ENCODE peak calls at places on chromosomes 6 and 20, in four cellular contexts. H is astrocyte, I is SJSA1, F is NT2/D1. L is an unnamed sample.
A peak's percentile ranks its signal among the peaks of the same experiment; 100 is the strongest.

GRCh38 chr6:169453221-169453620 is 199.6 kb upstream of the THBS2 start:
- DNase-seq in I (no peak), H (no peak), F (no peak), L (peak; percentile 15)

GRCh38 chr6:136921521-136921935 is 573 bp upstream of the SLC35D3 start:
- DNase-seq in H (no peak), I (peak; percentile 19), F (no peak), L (no peak)

GRCh38 chr6:34273242-34273805 is 24.5 kb upstream of the SMIM29 start:
- DNase-seq in I (no peak), H (peak; percentile 6), F (no peak), L (no peak)

GRCh38 chr20:11905460-11906150 is 12.1 kb upstream of the BTBD3 start:
- DNase-seq in H (no peak), I (no peak), F (no peak), L (no peak)

GRCh38 chr6:167422934-167423333 is 98.0 kb downstream of the TTLL2 start:
- DNase-seq in I (no peak), F (no peak), H (no peak), L (no peak)

GRCh38 chr20:25178563-25179438 is 16.7 kb upstream of the ENTPD6 start:
- DNase-seq in I (peak; percentile 93), F (no peak), H (peak; percentile 85), L (peak; percentile 55)

GRCh38 chr6:148750826-148751225 is 4.0 kb downstream of the UST start:
- DNase-seq in F (no peak), I (no peak), H (peak; percentile 58), L (no peak)

GRCh38 chr20:5116875-5117274 is 2.9 kb downstream of the PCNA start:
- DNase-seq in H (no peak), F (no peak), I (no peak), L (no peak)

GRCh38 chr6:125919618-125920017 is 37.0 kb upstream of the HINT3 start:
- DNase-seq in H (no peak), I (no peak), F (no peak), L (no peak)

GRCh38 chr6:2765896-2766766 is 938 bp downstream of the WRNIP1 start:
- DNase-seq in H (peak; percentile 21), I (peak; percentile 49), F (no peak), L (no peak)

GRCh38 chr6:2764610-2765165 is 505 bp upstream of the WRNIP1 start:
- DNase-seq in I (no peak), H (peak; percentile 65), F (no peak), L (no peak)

GRCh38 chr6:2765166-2765895 is at the start of gene WRNIP1:
- DNase-seq in I (peak; percentile 95), H (peak; percentile 97), F (peak; percentile 95), L (peak; percentile 96)

GRCh38 chr6:2763345-2763841 is 1.8 kb upstream of the WRNIP1 start:
- DNase-seq in H (no peak), I (no peak), F (no peak), L (no peak)

GRCh38 chr6:2763876-2764540 is 1.2 kb upstream of the WRNIP1 start:
- DNase-seq in I (no peak), H (no peak), F (no peak), L (no peak)
- H3K36me3 ChIP-seq in I (peaks cover 30% of the 10 kb centered on the region), H (no peaks in the 10 kb centered on the region), F (peaks cover 10% of the 10 kb centered on the region), L (no peaks in the 10 kb centered on the region)

DNA sequence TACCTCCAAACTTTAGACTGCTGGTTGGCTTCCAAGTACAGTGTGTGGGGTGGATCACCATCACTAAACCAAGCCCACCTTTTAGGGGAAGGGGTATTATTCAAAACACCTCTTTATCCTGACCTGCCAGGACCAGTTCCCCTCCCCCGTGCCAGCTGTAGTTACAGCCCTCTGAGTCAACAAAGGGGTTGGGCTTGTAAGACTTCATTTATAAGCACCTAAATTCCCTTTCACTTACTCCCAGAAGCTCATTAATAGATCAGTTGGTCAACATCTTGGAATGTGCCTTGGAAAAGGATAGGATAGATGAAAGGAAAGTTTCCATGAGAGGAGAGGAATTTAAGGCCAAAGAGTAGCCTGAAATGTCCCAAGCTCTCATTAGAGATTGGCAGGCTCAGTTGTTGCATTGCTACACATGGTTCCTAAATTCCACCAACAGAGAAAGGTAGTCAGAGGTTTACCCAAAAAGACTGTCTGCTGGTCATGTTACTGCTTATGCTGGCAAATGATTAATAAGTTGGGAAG is 59.2 kb downstream of the TNFAIP3 start:
- DNase-seq in I (peak; percentile 92), F (peak; percentile 22), H (peak; percentile 97), L (peak; percentile 84)
- H3K4me3 ChIP-seq in I (no peak overlapping the region), F (no peak overlapping the region), H (no peak overlapping the region), L (no peak overlapping the region)

DNA sequence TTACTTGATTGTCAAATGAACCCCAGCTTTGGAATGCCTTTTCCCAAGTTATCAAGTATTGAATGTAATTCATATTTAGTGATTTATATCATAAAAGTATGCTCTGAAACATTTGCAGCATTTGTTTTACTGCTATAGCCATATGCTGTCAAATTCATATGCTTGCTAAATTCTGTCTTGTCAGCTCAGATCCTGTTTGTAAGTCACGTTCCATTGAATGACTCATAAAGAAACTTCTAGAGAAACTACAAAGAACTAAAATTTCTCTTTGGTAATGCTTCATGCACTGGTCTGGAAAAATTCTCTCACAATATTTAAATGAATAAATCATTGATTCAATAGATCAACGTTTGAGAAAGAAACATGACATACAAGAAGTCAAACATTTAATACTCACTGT is 445.9 kb downstream of the PHF3 start:
- DNase-seq in H (no peak), F (no peak), I (no peak), L (no peak)
- H3K36me3 ChIP-seq in H (no peaks in the 10 kb centered on the region), F (no peaks in the 10 kb centered on the region), I (no peaks in the 10 kb centered on the region), L (no peaks in the 10 kb centered on the region)

GRCh38 chr6:52509281-52510212 is 67.3 kb downstream of the TRAM2 start:
- DNase-seq in H (peak; percentile 36), I (peak; percentile 49), F (no peak), L (no peak)

GRCh38 chr6:52507557-52508260 is 69.2 kb downstream of the TRAM2 start:
- DNase-seq in F (no peak), I (no peak), H (peak; percentile 72), L (no peak)

GRCh38 chr6:52510213-52510562 is 66.7 kb downstream of the TRAM2 start:
- DNase-seq in I (no peak), F (no peak), H (no peak), L (no peak)

GRCh38 chr6:52506502-52506875 is 70.4 kb downstream of the TRAM2 start:
- DNase-seq in F (no peak), H (no peak), I (no peak), L (no peak)

DNA sequence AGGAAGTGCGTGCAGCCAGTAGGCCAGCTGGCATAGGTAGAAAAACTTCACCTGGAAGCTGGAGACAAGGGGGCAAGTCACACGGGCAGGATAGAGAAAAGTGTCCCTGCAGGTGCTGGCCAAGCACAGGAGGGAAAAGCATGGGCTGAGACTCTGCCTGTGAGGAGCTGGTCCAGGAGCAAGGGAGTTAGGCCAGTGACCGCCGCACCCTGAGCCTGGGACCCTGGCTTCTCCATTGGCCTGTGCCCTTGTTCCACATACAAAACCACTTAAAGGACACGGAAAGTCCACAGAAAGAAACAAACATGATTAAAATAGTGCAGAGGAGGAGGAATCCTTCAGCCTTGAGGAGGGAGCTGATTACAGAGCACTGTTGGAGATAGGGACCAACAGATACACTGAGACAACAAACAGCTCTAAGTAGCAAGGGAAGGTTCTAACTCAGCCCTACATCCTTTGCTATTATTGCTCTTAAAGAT is 68.6 kb downstream of the TRAM2 start:
- DNase-seq in F (no peak), I (no peak), H (no peak), L (no peak)
- H3K4me3 ChIP-seq in F (no peak overlapping the region), I (no peak overlapping the region), H (no peak overlapping the region), L (no peak overlapping the region)

GRCh38 chr6:127446356-127446755 is 12.8 kb downstream of the KIAA0408 start:
- DNase-seq in I (no peak), H (no peak), F (no peak), L (no peak)
- H3K36me3 ChIP-seq in I (peaks cover 23% of the 10 kb centered on the region), H (peaks cover 35% of the 10 kb centered on the region), F (peaks cover 6% of the 10 kb centered on the region), L (no peaks in the 10 kb centered on the region)

GRCh38 chr6:88238901-88239300 is 72.8 kb upstream of the CNR1 start:
- DNase-seq in H (no peak), I (no peak), F (no peak), L (no peak)

GRCh38 chr6:88232753-88233152 is 66.6 kb upstream of the CNR1 start:
- DNase-seq in I (no peak), H (no peak), F (no peak), L (no peak)

GRCh38 chr6:88238065-88238464 is 71.9 kb upstream of the CNR1 start:
- DNase-seq in I (no peak), H (no peak), F (peak; percentile 15), L (no peak)

GRCh38 chr6:88236961-88237360 is 70.8 kb upstream of the CNR1 start:
- DNase-seq in F (no peak), H (no peak), I (no peak), L (no peak)
- H3K4me3 ChIP-seq in F (no peak overlapping the region), H (no peak overlapping the region), I (no peak overlapping the region), L (no peak overlapping the region)

GRCh38 chr6:42041131-42042055 is 8.9 kb upstream of the TAF8 start:
- DNase-seq in F (no peak), I (no peak), H (no peak), L (no peak)
- H3K36me3 ChIP-seq in F (no peaks in the 10 kb centered on the region), I (no peaks in the 10 kb centered on the region), H (no peaks in the 10 kb centered on the region), L (no peaks in the 10 kb centered on the region)

GRCh38 chr6:164345856-164346496 is 931.5 kb downstream of the QKI start:
- DNase-seq in F (peak; percentile 8), I (no peak), H (no peak), L (no peak)

GRCh38 chr6:164344801-164345291 is 930.3 kb downstream of the QKI start:
- DNase-seq in H (peak; percentile 3), F (peak; percentile 64), I (no peak), L (no peak)

GRCh38 chr6:164347455-164347854 is 932.9 kb downstream of the QKI start:
- DNase-seq in I (no peak), H (no peak), F (no peak), L (no peak)

GRCh38 chr6:164346631-164347030 is 932.1 kb downstream of the QKI start:
- DNase-seq in I (no peak), F (no peak), H (no peak), L (no peak)

DNA sequence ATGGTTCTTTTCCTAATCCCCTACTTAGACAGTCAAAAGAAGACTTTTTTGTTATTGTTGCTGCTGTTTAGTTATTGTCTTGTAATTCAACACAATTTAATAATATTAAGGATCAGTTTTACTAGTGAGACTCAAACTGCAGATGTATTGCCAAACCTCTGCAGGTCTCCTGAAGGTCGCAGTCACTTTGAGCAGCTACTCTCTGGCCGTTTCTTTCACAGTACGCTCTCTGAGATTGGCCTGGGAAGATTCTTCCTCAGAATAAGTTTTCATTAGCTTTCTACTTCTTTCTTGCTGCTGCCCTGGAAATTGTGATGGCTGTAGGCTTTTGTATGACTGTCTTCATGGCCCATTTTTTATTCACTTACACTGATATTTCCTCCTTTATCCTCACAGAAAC is 930.8 kb downstream of the QKI start:
- DNase-seq in H (no peak), F (peak; percentile 9), I (no peak), L (no peak)
- H3K4me3 ChIP-seq in H (no peak overlapping the region), F (no peak overlapping the region), I (no peak overlapping the region), L (no peak overlapping the region)